ENCODE peak calls at places on chromosomes 1 and 21, in eight cellular contexts. V is RWPE1; H is astrocyte of the spinal cord; T is activated T-helper 9 cell treated with anti-CD3 and anti-CD28 coated beads, Interleukin-2, amount 50 U/mL, for 16 hours; G is globus pallidus; N is fibroblast of pulmonary artery; M is iPS-NIHi11; F is putamen. E is an unnamed sample.

GRCh38 chr1:177589166-177589565 is 380.7 kb downstream of the SEC16B start:
- DNase-seq in V (no peak), H (no peak), T (no peak), G (no peak), N (no peak), M (no peak), F (no peak), E (no peak)

GRCh38 chr1:156488566-156489165 is 11.9 kb downstream of the MEF2D start:
- DNase-seq in V (no peak), H (no peak), T (no peak), G (no peak), N (no peak), M (no peak), F (no peak), E (no peak)

GRCh38 chr1:227887697-227888403 is 59.9 kb downstream of the WNT9A start:
- DNase-seq in V (no peak), H (peak; percentile 21), T (no peak), G (no peak), N (peak; percentile 17), M (peak; percentile 84), F (peak; percentile 28), E (peak; percentile 47)

GRCh38 chr21:24045775-24046215 is 1561.5 kb downstream of the MRPL39 start:
- DNase-seq in V (peak; percentile 2), H (peak; percentile 97), T (no peak), G (peak; percentile 100), N (peak; percentile 99), M (peak; percentile 3), F (peak; percentile 99), E (peak; percentile 97)

GRCh38 chr1:98351506-98352038 is 309.9 kb upstream of the SNX7 start:
- DNase-seq in V (no peak), H (no peak), T (no peak), G (no peak), N (no peak), M (no peak), F (no peak), E (no peak)

GRCh38 chr1:19661721-19662228 is 2.9 kb upstream of the HTR6 start:
- DNase-seq in V (no peak), H (peak; percentile 66), T (no peak), G (peak; percentile 22), N (peak; percentile 71), M (no peak), F (no peak), E (peak; percentile 25)

GRCh38 chr1:24486296-24487065 is 16.2 kb upstream of the RCAN3 start:
- DNase-seq in V (no peak), H (no peak), T (no peak), G (no peak), N (no peak), M (no peak), F (no peak), E (no peak)

GRCh38 chr1:9317591-9318331 is 25.1 kb downstream of the SPSB1 start:
- DNase-seq in V (peak; percentile 40), H (peak; percentile 69), T (no peak), G (no peak), N (peak; percentile 80), M (no peak), F (no peak), E (no peak)

GRCh38 chr1:17192394-17193221 is 12.3 kb upstream of the PADI1 start:
- DNase-seq in V (no peak), H (peak; percentile 30), T (no peak), G (no peak), N (peak; percentile 17), M (peak; percentile 1), F (no peak), E (no peak)

GRCh38 chr1:1014896-1015681 is 1.8 kb downstream of the ISG15 start:
- DNase-seq in V (no peak), H (no peak), T (no peak), G (no peak), N (no peak), M (no peak), F (no peak), E (no peak)

GRCh38 chr1:196558424-196558823 is 49.8 kb downstream of the KCNT2 start:
- DNase-seq in V (peak; percentile 54), H (peak; percentile 84), T (no peak), G (peak; percentile 2), N (peak; percentile 89), M (no peak), F (no peak), E (no peak)

GRCh38 chr1:81029266-81029665 is 771.5 kb upstream of the ADGRL2 start:
- DNase-seq in V (no peak), H (no peak), T (no peak), G (no peak), N (peak; percentile 56), M (no peak), F (no peak), E (no peak)

GRCh38 chr1:200336111-200336845 is 73.6 kb downstream of the ZNF281 start:
- DNase-seq in V (peak; percentile 89), H (peak; percentile 35), T (no peak), G (no peak), N (peak; percentile 68), M (no peak), F (no peak), E (no peak)

GRCh38 chr1:42429623-42430022 is 26.2 kb downstream of the ZMYND12 start:
- DNase-seq in V (no peak), H (no peak), T (no peak), G (no peak), N (no peak), M (no peak), F (no peak), E (no peak)

GRCh38 chr1:172640146-172640545 is 18.8 kb upstream of the FASLG start:
- DNase-seq in V (no peak), H (peak; percentile 43), T (no peak), G (no peak), N (no peak), M (no peak), F (no peak), E (no peak)

GRCh38 chr1:95005584-95005983 is 67.2 kb downstream of the ALG14 start:
- DNase-seq in V (no peak), H (no peak), T (no peak), G (no peak), N (no peak), M (no peak), F (no peak), E (no peak)

GRCh38 chr1:73998348-73998959 is 199.5 kb downstream of the LRRIQ3 start:
- DNase-seq in V (peak; percentile 3), H (peak; percentile 48), T (no peak), G (peak; percentile 64), N (peak; percentile 54), M (peak; percentile 41), F (peak; percentile 44), E (peak; percentile 68)

GRCh38 chr1:193413376-193413775 is 227.0 kb upstream of the B3GALT2 start:
- DNase-seq in V (no peak), H (no peak), T (no peak), G (no peak), N (no peak), M (no peak), F (no peak), E (no peak)

GRCh38 chr1:188128761-188129160 is 1300.0 kb downstream of the PLA2G4A start:
- DNase-seq in V (no peak), H (peak; percentile 2), T (no peak), G (no peak), N (peak; percentile 31), M (peak; percentile 4), F (no peak), E (no peak)

GRCh38 chr21:36204980-36205379 is 48.4 kb downstream of the DOP1B start:
- DNase-seq in V (no peak), H (no peak), T (no peak), G (no peak), N (no peak), M (no peak), F (no peak), E (no peak)

GRCh38 chr1:7218210-7218832 is 433.1 kb downstream of the CAMTA1 start:
- DNase-seq in V (peak; percentile 55), H (peak; percentile 54), T (no peak), G (peak; percentile 16), N (peak; percentile 42), M (peak; percentile 77), F (peak; percentile 10), E (peak; percentile 25)

GRCh38 chr1:85296980-85297379 is 20.5 kb upstream of the BCL10 start:
- DNase-seq in V (no peak), H (peak; percentile 42), T (no peak), G (no peak), N (no peak), M (no peak), F (no peak), E (no peak)

GRCh38 chr1:175629318-175629694 is 114.1 kb downstream of the TNR start:
- DNase-seq in V (no peak), H (no peak), T (no peak), G (no peak), N (no peak), M (no peak), F (no peak), E (no peak)

GRCh38 chr1:3903141-3904005 is 3.3 kb upstream of the C1orf174 start:
- DNase-seq in V (no peak), H (peak; percentile 4), T (no peak), G (no peak), N (no peak), M (no peak), F (no peak), E (no peak)

GRCh38 chr1:5819391-5820025 is 172.7 kb downstream of the NPHP4 start:
- DNase-seq in V (no peak), H (no peak), T (no peak), G (no peak), N (no peak), M (no peak), F (no peak), E (no peak)

GRCh38 chr1:47235280-47235679 is 3.3 kb upstream of the TAL1 start:
- DNase-seq in V (no peak), H (no peak), T (no peak), G (peak; percentile 63), N (no peak), M (no peak), F (peak; percentile 55), E (peak; percentile 67)

GRCh38 chr21:25967566-25968438 is 202.8 kb downstream of the APP start:
- DNase-seq in V (no peak), H (no peak), T (no peak), G (peak; percentile 71), N (peak; percentile 60), M (no peak), F (no peak), E (peak; percentile 67)

GRCh38 chr1:119310301-119310700 is 58.3 kb upstream of the HAO2 start:
- DNase-seq in V (no peak), H (no peak), T (no peak), G (no peak), N (no peak), M (no peak), F (no peak), E (no peak)

GRCh38 chr1:24963099-24963872 is 33.2 kb upstream of the RUNX3 start:
- DNase-seq in V (no peak), H (no peak), T (no peak), G (no peak), N (no peak), M (no peak), F (no peak), E (no peak)

E was measured in Ammon's horn.